ENCODE peak calls at places on chromosome 20, in nine cellular contexts. V is pons; G is ovary; W is MM.1S; U is aorta; R is brain pericyte; I is brain microvascular endothelial cell; O is central memory CD4-positive, alpha-beta T cell; Z is fibroblast of pulmonary artery. S is an unnamed sample.

GRCh38 chr20:22227301-22227700 is 357.1 kb downstream of the FOXA2 start:
- DNase-seq in R (no peak), U (no peak), V (no peak), G (no peak), Z (no peak), W (no peak), I (no peak), O (no peak), S (no peak)

GRCh38 chr20:14259691-14260090 is 77.7 kb downstream of the FLRT3 start:
- DNase-seq in O (no peak), Z (no peak), W (no peak), I (no peak), G (no peak), R (no peak), U (no peak), V (no peak), S (no peak)

GRCh38 chr20:13186043-13186774 is 34.9 kb upstream of the ISM1 start:
- DNase-seq in R (no peak), G (no peak), Z (no peak), O (no peak), I (no peak), U (no peak), W (no peak), V (no peak), S (no peak)

GRCh38 chr20:4555188-4555893 is 166.4 kb upstream of the PRND start:
- DNase-seq in I (peak; percentile 72), O (no peak), R (no peak), U (no peak), Z (peak; percentile 40), G (no peak), V (no peak), W (no peak), S (no peak)

GRCh38 chr20:62822788-62823651 is 6.2 kb downstream of the COL9A3 start:
- DNase-seq in G (no peak), Z (no peak), I (no peak), W (peak; percentile 69), U (no peak), V (no peak), R (no peak), O (no peak), S (peak; percentile 83)

GRCh38 chr20:50992733-50993457 is 30.0 kb downstream of the KCNG1 start:
- DNase-seq in Z (peak; percentile 82), U (no peak), G (no peak), R (no peak), O (peak; percentile 27), I (peak; percentile 85), W (peak; percentile 72), V (peak; percentile 25), S (peak; percentile 91)

GRCh38 chr20:20946122-20946759 is 159.9 kb downstream of the LINC00237 start:
- DNase-seq in V (no peak), G (no peak), O (no peak), W (no peak), Z (no peak), R (no peak), I (no peak), U (no peak), S (no peak)

GRCh38 chr20:869606-870005 is 36.1 kb downstream of the FAM110A start:
- DNase-seq in I (no peak), Z (no peak), G (no peak), R (no peak), O (no peak), V (no peak), U (no peak), W (no peak), S (no peak)

GRCh38 chr20:57769756-57770155 is 59.9 kb upstream of the PMEPA1 start:
- DNase-seq in O (no peak), I (peak; percentile 9), U (no peak), W (no peak), R (no peak), V (no peak), Z (peak; percentile 18), G (no peak), S (no peak)

GRCh38 chr20:23156170-23156841 is 70.2 kb upstream of the CD93 start:
- DNase-seq in R (no peak), I (peak; percentile 82), W (no peak), G (no peak), U (no peak), O (no peak), V (no peak), Z (peak; percentile 56), S (no peak)

GRCh38 chr20:53859684-53860083 is 210.7 kb downstream of the BCAS1 start:
- DNase-seq in W (no peak), O (no peak), G (no peak), Z (no peak), R (no peak), I (no peak), V (peak; percentile 15), U (no peak), S (no peak)

GRCh38 chr20:46637861-46638366 is 13.3 kb downstream of the SLC13A3 start:
- DNase-seq in O (no peak), I (no peak), W (no peak), R (no peak), U (no peak), V (no peak), Z (no peak), G (no peak), S (no peak)

GRCh38 chr20:1293641-1294379 is 27.7 kb downstream of the SNPH start:
- DNase-seq in O (no peak), U (no peak), V (no peak), I (no peak), W (no peak), G (no peak), Z (no peak), R (no peak), S (no peak)

GRCh38 chr20:11891827-11892521 is 25.7 kb upstream of the BTBD3 start:
- DNase-seq in R (peak; percentile 17), W (peak; percentile 84), U (no peak), O (peak; percentile 12), Z (peak; percentile 73), I (peak; percentile 74), V (peak; percentile 85), G (peak; percentile 61), S (peak; percentile 84)

GRCh38 chr20:53750827-53751393 is 157.3 kb upstream of the ZNF217 start:
- DNase-seq in O (no peak), R (peak; percentile 46), W (no peak), G (no peak), V (no peak), Z (peak; percentile 83), U (no peak), I (peak; percentile 58), S (no peak)

S was measured in Caco-2.